ENCODE peak calls at places on chromosome 18, in nine cellular contexts. A is stimulated activated naive CD8-positive, alpha-beta T cell treated with anti-CD3 and anti-CD28 coated beads, Interleukin-15, amount 100 ng/mL, for 72 hours; Y is effector CD8-positive, alpha-beta T cell; D is lower lobe of right lung; Q is epithelial cell of proximal tubule; P is activated CD4-positive, alpha-beta T cell treated with anti-CD3 and anti-CD28 coated beads, Interleukin-2, amount 50 U/mL, for 24 hours; F is fibroblast of pulmonary artery; N is NCI-H510A treated with DMSO at 0.1 percent for 48 hours; H is ELF-1. M is an unnamed sample.

GRCh38 chr18:79548077-79548450 is 131.5 kb upstream of the CTDP1 start:
- DNase-seq in A (no peak), Y (no peak), D (peak), Q (no peak), P (no peak), F (no peak), N (no peak), H (no peak), M (no peak)

GRCh38 chr18:58768293-58768974 is 96.2 kb upstream of the ZNF532 start:
- DNase-seq in A (peak), Y (peak), D (peak), Q (no peak), P (peak), F (peak), N (peak), H (peak), M (peak)

GRCh38 chr18:2494921-2495320 is 76.4 kb downstream of the METTL4 start:
- DNase-seq in A (no peak), Y (no peak), D (no peak), Q (no peak), P (no peak), F (peak), N (no peak), H (no peak), M (no peak)

GRCh38 chr18:44507729-44508325 is 172.9 kb upstream of the SETBP1 start:
- DNase-seq in A (peak), Y (no peak), D (peak), Q (no peak), P (no peak), F (peak), N (no peak), H (no peak), M (no peak)

GRCh38 chr18:73768043-73768442 is 379.6 kb downstream of the FBXO15 start:
- DNase-seq in A (no peak), Y (no peak), D (no peak), Q (no peak), P (no peak), F (no peak), N (peak), H (no peak), M (peak)

GRCh38 chr18:26909599-26910290 is 44.2 kb upstream of the AQP4 start:
- DNase-seq in A (no peak), Y (no peak), D (no peak), Q (no peak), P (no peak), F (no peak), N (no peak), H (no peak), M (no peak)

GRCh38 chr18:27249933-27250332 is 64.8 kb upstream of the CHST9 start:
- DNase-seq in A (no peak), Y (no peak), D (no peak), Q (no peak), P (no peak), F (no peak), N (no peak), H (no peak), M (no peak)

GRCh38 chr18:37435150-37435872 is 130.3 kb downstream of the CELF4 start:
- DNase-seq in A (no peak), Y (no peak), D (no peak), Q (peak), P (no peak), F (no peak), N (no peak), H (no peak), M (no peak)

GRCh38 chr18:24754572-24754971 is 294.1 kb downstream of the HRH4 start:
- DNase-seq in A (no peak), Y (no peak), D (no peak), Q (no peak), P (no peak), F (no peak), N (no peak), H (no peak), M (no peak)

GRCh38 chr18:48991299-48992055 is 40.7 kb upstream of the SMAD7 start:
- DNase-seq in A (no peak), Y (no peak), D (no peak), Q (no peak), P (no peak), F (no peak), N (no peak), H (peak), M (no peak)

GRCh38 chr18:21897811-21898210 is 157.2 kb downstream of the MIB1 start:
- DNase-seq in A (peak), Y (no peak), D (no peak), Q (no peak), P (peak), F (peak), N (no peak), H (peak), M (peak)

GRCh38 chr18:12255626-12256026 is 1.5 kb downstream of the CIDEA start:
- DNase-seq in A (no peak), Y (no peak), D (no peak), Q (no peak), P (no peak), F (peak), N (no peak), H (peak), M (no peak)

GRCh38 chr18:69968073-69968472 is 20.4 kb upstream of the CD226 start:
- DNase-seq in A (no peak), Y (no peak), D (no peak), Q (no peak), P (no peak), F (no peak), N (peak), H (peak), M (peak)

GRCh38 chr18:8341481-8342230 is 267.6 kb upstream of the RAB12 start:
- DNase-seq in A (no peak), Y (no peak), D (no peak), Q (peak), P (no peak), F (peak), N (no peak), H (peak), M (no peak)

GRCh38 chr18:8402237-8402636 is 207.0 kb upstream of the RAB12 start:
- DNase-seq in A (no peak), Y (no peak), D (no peak), Q (no peak), P (no peak), F (no peak), N (no peak), H (peak), M (no peak)

GRCh38 chr18:59833785-59834184 is 66.0 kb upstream of the PMAIP1 start:
- DNase-seq in A (no peak), Y (no peak), D (no peak), Q (no peak), P (no peak), F (no peak), N (no peak), H (no peak), M (no peak)

GRCh38 chr18:49201464-49201863 is 250.7 kb upstream of the SMAD7 start:
- DNase-seq in A (no peak), Y (no peak), D (no peak), Q (no peak), P (no peak), F (no peak), N (no peak), H (no peak), M (no peak)

GRCh38 chr18:51275712-51276473 is 78.4 kb upstream of the MEX3C start:
- DNase-seq in A (no peak), Y (no peak), D (no peak), Q (no peak), P (no peak), F (peak), N (no peak), H (no peak), M (no peak)

GRCh38 chr18:78659057-78659456 is 320.6 kb upstream of the SALL3 start:
- DNase-seq in A (no peak), Y (no peak), D (no peak), Q (no peak), P (no peak), F (no peak), N (no peak), H (no peak), M (no peak)

GRCh38 chr18:62101236-62101635 is 85.6 kb downstream of the PIGN start:
- DNase-seq in A (no peak), Y (no peak), D (no peak), Q (no peak), P (no peak), F (peak), N (no peak), H (no peak), M (no peak)

GRCh38 chr18:64888956-64889355 is 740.1 kb upstream of the LINC00305 start:
- DNase-seq in A (no peak), Y (no peak), D (no peak), Q (no peak), P (no peak), F (no peak), N (no peak), H (no peak), M (no peak)

GRCh38 chr18:7329036-7329435 is 98.1 kb downstream of the LRRC30 start:
- DNase-seq in A (no peak), Y (no peak), D (no peak), Q (no peak), P (no peak), F (peak), N (no peak), H (peak), M (no peak)

GRCh38 chr18:12079504-12080237 is 14.0 kb upstream of the ANKRD62 start:
- DNase-seq in A (no peak), Y (no peak), D (no peak), Q (peak), P (no peak), F (peak), N (no peak), H (no peak), M (no peak)

GRCh38 chr18:31667185-31667584 is 17.2 kb downstream of the B4GALT6 start:
- DNase-seq in A (no peak), Y (no peak), D (no peak), Q (no peak), P (no peak), F (peak), N (no peak), H (no peak), M (no peak)

GRCh38 chr18:7616661-7617060 is 49.5 kb downstream of the PTPRM start:
- DNase-seq in A (no peak), Y (no peak), D (no peak), Q (no peak), P (no peak), F (no peak), N (no peak), H (peak), M (no peak)

GRCh38 chr18:3655637-3656050 is 205.7 kb downstream of the TGIF1 start:
- DNase-seq in A (no peak), Y (no peak), D (no peak), Q (no peak), P (no peak), F (no peak), N (no peak), H (peak), M (no peak)

GRCh38 chr18:45282101-45282812 is 333.0 kb upstream of the SLC14A2 start:
- DNase-seq in A (no peak), Y (no peak), D (no peak), Q (no peak), P (no peak), F (no peak), N (no peak), H (peak), M (no peak)

GRCh38 chr18:11005528-11005927 is 143.8 kb downstream of the PIEZO2 start:
- DNase-seq in A (no peak), Y (no peak), D (no peak), Q (no peak), P (no peak), F (peak), N (peak), H (peak), M (no peak)

GRCh38 chr18:50981381-50981780 is 13.5 kb downstream of the ELAC1 start:
- DNase-seq in A (no peak), Y (no peak), D (no peak), Q (no peak), P (no peak), F (no peak), N (no peak), H (no peak), M (no peak)